ENCODE peak calls at places on chromosomes 11 and 22, in eight cellular contexts. H is M059J; P is fibroblast of the aortic adventitia; Z is cardiac fibroblast; K is HEK293T; C is HuH-7; I is activated naive CD8-positive, alpha-beta T cell treated with anti-CD3 and anti-CD28 coated beads, Interleukin-2, amount 50 U/mL, for 16 hours; U is naive thymus-derived CD4-positive, alpha-beta T cell. A is an unnamed sample.

GRCh38 chr11:95699631-95700470 is 89.7 kb downstream of the FAM76B start:
- DNase-seq in I (no peak), C (no peak), U (peak; percentile 57), H (no peak), K (no peak), Z (peak; percentile 67), P (peak; percentile 76), A (peak; percentile 32)

GRCh38 chr11:132114185-132114584 is 743.8 kb downstream of the NTM start:
- DNase-seq in K (peak; percentile 19), U (no peak), I (no peak), C (peak; percentile 5), P (peak; percentile 29), Z (no peak), H (peak; percentile 30), A (no peak)

GRCh38 chr11:41301023-41301422 is 158.4 kb downstream of the LRRC4C start:
- DNase-seq in I (no peak), K (no peak), Z (no peak), H (peak; percentile 15), P (no peak), C (no peak), U (no peak), A (no peak)

GRCh38 chr11:36258730-36259360 is 30.4 kb downstream of the COMMD9 start:
- DNase-seq in P (peak; percentile 78), Z (peak; percentile 91), I (no peak), C (peak; percentile 62), K (peak; percentile 68), H (peak; percentile 68), U (no peak), A (peak; percentile 12)

GRCh38 chr11:65887723-65888162 is 528 bp downstream of the FIBP start:
- DNase-seq in Z (no peak), I (no peak), C (no peak), U (no peak), P (no peak), H (no peak), K (no peak), A (no peak)

GRCh38 chr22:22507743-22508273 is 734 bp downstream of the ZNF280B start:
- DNase-seq in Z (peak; percentile 1), H (no peak), P (peak; percentile 4), I (no peak), K (peak; percentile 13), U (no peak), C (peak; percentile 11), A (no peak)

GRCh38 chr22:24559471-24559870 is 3.7 kb downstream of the SNRPD3 start:
- DNase-seq in K (no peak), C (no peak), I (no peak), P (no peak), Z (no peak), U (no peak), H (no peak), A (no peak)

GRCh38 chr11:119712006-119712405 is 17.0 kb downstream of the NECTIN1 start:
- DNase-seq in K (no peak), C (no peak), H (no peak), P (no peak), Z (no peak), U (no peak), I (no peak), A (no peak)

GRCh38 chr22:21693333-21693998 is 27.7 kb downstream of the PPIL2 start:
- DNase-seq in Z (no peak), K (no peak), P (no peak), H (no peak), C (no peak), I (no peak), U (no peak), A (no peak)

GRCh38 chr11:69311767-69312385 is 17.9 kb downstream of the MYEOV start:
- DNase-seq in Z (no peak), K (no peak), P (no peak), H (peak; percentile 45), U (peak; percentile 52), I (no peak), C (no peak), A (no peak)

GRCh38 chr11:75697906-75698563 is 19.6 kb upstream of the MOGAT2 start:
- DNase-seq in U (no peak), P (no peak), K (no peak), Z (no peak), H (peak; percentile 40), C (peak; percentile 16), I (no peak), A (no peak)

GRCh38 chr11:67022961-67023956 is at the start of gene SYT12:
- DNase-seq in I (no peak), K (peak; percentile 47), H (peak; percentile 33), C (peak; percentile 95), U (peak; percentile 12), P (no peak), Z (no peak), A (no peak)

GRCh38 chr11:111734383-111735261 is 31.6 kb downstream of the PPP2R1B start:
- DNase-seq in Z (peak; percentile 45), K (no peak), H (peak; percentile 25), U (no peak), P (peak; percentile 6), C (no peak), I (no peak), A (no peak)

GRCh38 chr11:113806403-113806802 is 26.8 kb downstream of the CLDN25 start:
- DNase-seq in I (no peak), U (no peak), Z (peak; percentile 43), H (peak; percentile 40), K (peak; percentile 57), P (peak; percentile 13), C (peak; percentile 58), A (peak; percentile 48)

GRCh38 chr11:57200937-57201336 is 19.2 kb downstream of the LRRC55 start:
- DNase-seq in C (no peak), Z (no peak), I (no peak), H (no peak), P (no peak), U (no peak), K (no peak), A (no peak)

GRCh38 chr11:121936375-121936774 is 179.6 kb downstream of the BLID start:
- DNase-seq in U (no peak), P (peak; percentile 56), K (no peak), Z (no peak), I (no peak), H (no peak), C (no peak), A (no peak)

GRCh38 chr11:120112174-120112796 is 25.6 kb downstream of the TRIM29 start:
- DNase-seq in C (peak; percentile 29), Z (no peak), H (no peak), U (no peak), K (peak; percentile 51), P (no peak), I (no peak), A (no peak)

GRCh38 chr22:40416267-40416570 is 45.8 kb downstream of the SGSM3 start:
- DNase-seq in K (no peak), H (no peak), C (no peak), U (no peak), I (no peak), P (no peak), Z (no peak), A (no peak)